ENCODE peak calls at places on chromosomes 4 and X, in eight cellular contexts. Z is AG08395; D is HL-60; U is NCI-H1417; E is activated naive CD8-positive, alpha-beta T cell treated with anti-CD3 and anti-CD28 coated beads, Interleukin-2, amount 50 U/mL, for 16 hours; I is lower leg skin; W is Ammon's horn; A is Calu3. M is an unnamed sample.

GRCh38 chrX:114075073-114075673 is 508.7 kb upstream of the HTR2C start:
- DNase-seq in E (no peak), U (no peak), D (no peak), Z (no peak), W (no peak), I (no peak), A (no peak), M (no peak)

GRCh38 chr4:87839309-87839946 is 6.7 kb downstream of the MEPE start:
- DNase-seq in W (peak; percentile 74), E (no peak), D (no peak), Z (peak; percentile 62), U (no peak), A (no peak), I (no peak), M (no peak)

GRCh38 chr4:7529368-7529923 is 94.7 kb upstream of the PSAPL1 start:
- DNase-seq in E (no peak), D (no peak), W (no peak), U (no peak), A (no peak), I (no peak), Z (no peak), M (no peak)

GRCh38 chrX:38172596-38172995 is 48.1 kb downstream of the SRPX start:
- DNase-seq in I (no peak), D (no peak), Z (no peak), A (no peak), E (no peak), U (no peak), W (no peak), M (no peak)

GRCh38 chrX:32530802-32531403 is 680.4 kb downstream of the DMD start:
- DNase-seq in D (no peak), I (no peak), Z (peak; percentile 7), E (no peak), W (peak; percentile 65), U (peak; percentile 38), A (peak; percentile 13), M (peak; percentile 31)

GRCh38 chrX:153600032-153600373 is 1.1 kb upstream of the CCNQ start:
- DNase-seq in A (no peak), W (no peak), D (no peak), U (no peak), I (no peak), Z (no peak), E (no peak), M (no peak)

GRCh38 chr4:138090145-138090917 is 151.8 kb downstream of the SLC7A11 start:
- DNase-seq in U (peak; percentile 68), A (peak; percentile 72), W (peak; percentile 84), D (peak; percentile 3), Z (peak; percentile 84), E (no peak), I (no peak), M (peak; percentile 71)

GRCh38 chr4:185232370-185232769 is 23.0 kb downstream of the SNX25 start:
- DNase-seq in W (no peak), U (no peak), D (no peak), E (no peak), A (peak; percentile 13), I (no peak), Z (no peak), M (no peak)

GRCh38 chr4:65193985-65194384 is 476.3 kb downstream of the EPHA5 start:
- DNase-seq in Z (no peak), U (no peak), E (no peak), A (no peak), D (no peak), I (peak; percentile 68), W (peak; percentile 3), M (no peak)

GRCh38 chrX:31199770-31200114 is 127.9 kb upstream of the FTHL17 start:
- DNase-seq in A (no peak), E (no peak), Z (no peak), I (no peak), D (no peak), U (no peak), W (no peak), M (no peak)

GRCh38 chrX:135340827-135341226 is 31.5 kb downstream of the ETDC start:
- DNase-seq in E (no peak), Z (peak; percentile 61), A (no peak), I (no peak), W (no peak), D (no peak), U (no peak), M (no peak)

GRCh38 chr4:1418494-1419285 is 12.4 kb upstream of the NKX1-1 start:
- DNase-seq in A (no peak), E (no peak), Z (no peak), U (no peak), D (no peak), I (peak; percentile 70), W (no peak), M (no peak)

GRCh38 chr4:84277923-84278322 is 221.2 kb downstream of the NKX6-1 start:
- DNase-seq in A (no peak), Z (no peak), I (no peak), E (no peak), D (no peak), W (no peak), U (no peak), M (no peak)

GRCh38 chr4:140291259-140291658 is 82.2 kb upstream of the SCOC start:
- DNase-seq in D (no peak), U (no peak), W (no peak), Z (no peak), I (no peak), E (no peak), A (no peak), M (no peak)

GRCh38 chrX:18490816-18491215 is 65.4 kb downstream of the CDKL5 start:
- DNase-seq in I (no peak), E (no peak), D (no peak), Z (no peak), U (no peak), A (no peak), W (no peak), M (no peak)

GRCh38 chrX:116198810-116199209 is 28.3 kb downstream of the AGTR2 start:
- DNase-seq in Z (no peak), D (no peak), E (no peak), A (no peak), I (no peak), W (no peak), U (no peak), M (no peak)

GRCh38 chr4:84451546-84451945 is 47.5 kb downstream of the NKX6-1 start:
- DNase-seq in I (no peak), A (no peak), W (no peak), U (no peak), E (no peak), Z (no peak), D (no peak), M (no peak)

GRCh38 chr4:105765690-105766407 is 57.3 kb downstream of the GSTCD start:
- DNase-seq in U (no peak), E (no peak), I (no peak), W (no peak), D (no peak), Z (peak; percentile 77), A (peak; percentile 53), M (no peak)

GRCh38 chr4:15336410-15337184 is 91.2 kb upstream of the C1QTNF7 start:
- DNase-seq in W (no peak), A (peak; percentile 0), Z (peak; percentile 79), U (no peak), E (no peak), I (no peak), D (no peak), M (no peak)

GRCh38 chr4:26717332-26717731 is 133.4 kb downstream of the TBC1D19 start:
- DNase-seq in D (no peak), U (no peak), A (no peak), W (no peak), Z (peak; percentile 62), E (no peak), I (no peak), M (no peak)

GRCh38 chrX:30301977-30302376 is 7.2 kb downstream of the NR0B1 start:
- DNase-seq in E (no peak), I (no peak), W (no peak), Z (peak; percentile 27), D (no peak), A (no peak), U (no peak), M (no peak)

GRCh38 chr4:56112377-56112776 is 163.6 kb downstream of the CEP135 start:
- DNase-seq in W (no peak), A (no peak), U (no peak), Z (no peak), D (no peak), E (no peak), I (no peak), M (no peak)

GRCh38 chr4:5912614-5913019 is 19.7 kb upstream of the CRMP1 start:
- DNase-seq in Z (no peak), D (no peak), I (peak; percentile 31), W (no peak), E (no peak), U (no peak), A (no peak), M (no peak)

GRCh38 chr4:12053951-12054350 is 625.3 kb upstream of the HS3ST1 start:
- DNase-seq in E (no peak), W (no peak), I (no peak), Z (no peak), U (no peak), D (no peak), A (no peak), M (no peak)

GRCh38 chrX:152635941-152636340 is 1.8 kb upstream of the GABRQ start:
- DNase-seq in E (no peak), U (no peak), Z (peak; percentile 55), A (peak; percentile 56), W (peak; percentile 50), I (no peak), D (no peak), M (peak; percentile 24)

GRCh38 chr4:185644408-185644807 is 109.1 kb upstream of the PDLIM3 start:
- DNase-seq in E (no peak), A (no peak), Z (no peak), W (no peak), I (no peak), U (no peak), D (no peak), M (no peak)

GRCh38 chr4:185839204-185839712 is 27.3 kb upstream of the SORBS2 start:
- DNase-seq in I (no peak), W (no peak), U (no peak), D (no peak), E (no peak), A (peak; percentile 45), Z (peak; percentile 92), M (peak; percentile 38)

GRCh38 chr4:67234296-67234695 is 311.0 kb downstream of the CENPC start:
- DNase-seq in U (no peak), A (no peak), Z (no peak), W (no peak), D (no peak), E (no peak), I (no peak), M (no peak)

GRCh38 chr4:52157641-52158316 is 106.7 kb downstream of the SPATA18 start:
- DNase-seq in A (no peak), U (no peak), D (no peak), Z (peak; percentile 26), E (no peak), W (no peak), I (no peak), M (no peak)

GRCh38 chrX:116961872-116962582 is 499.3 kb upstream of the CT83 start:
- DNase-seq in D (no peak), U (peak; percentile 6), A (no peak), W (no peak), E (no peak), I (no peak), Z (peak; percentile 30), M (no peak)

GRCh38 chrX:139126493-139126892 is 404.0 kb upstream of the F9 start:
- DNase-seq in I (no peak), A (peak; percentile 1), W (no peak), D (no peak), U (peak; percentile 3), Z (no peak), E (no peak), M (peak; percentile 21)